ENCODE peak calls at places on chromosomes 1 and 21, in nine cellular contexts. I is PC-3; O is CD4-positive, alpha-beta T cell; H is OCI-LY7; W is neural crest cell; B is H9; J is body of pancreas; Z is HL-60; T is fibroblast of mammary gland. M is an unnamed sample.

GRCh38 chr1:56516539-56517252 is 62.7 kb downstream of the PLPP3 start:
- DNase-seq in B (peak; percentile 60), T (peak; percentile 72), I (peak; percentile 89), W (no peak), Z (peak; percentile 54), J (peak; percentile 66), O (no peak), H (peak; percentile 38), M (no peak)

GRCh38 chr1:223227486-223228196 is 84.6 kb upstream of the TLR5 start:
- DNase-seq in H (no peak), T (no peak), W (no peak), O (no peak), I (no peak), B (peak; percentile 8), Z (no peak), J (no peak), M (no peak)

GRCh38 chr1:59750612-59751395 is 63.9 kb upstream of the HOOK1 start:
- DNase-seq in W (no peak), T (peak; percentile 97), H (no peak), I (peak; percentile 80), O (no peak), J (no peak), Z (no peak), B (no peak), M (no peak)

GRCh38 chr21:29164330-29164942 is 34.0 kb downstream of the MAP3K7CL start:
- DNase-seq in O (no peak), B (no peak), J (no peak), W (no peak), H (peak; percentile 16), I (peak; percentile 86), Z (peak; percentile 53), T (peak; percentile 92), M (no peak)

GRCh38 chr1:160575112-160575664 is 4.1 kb downstream of the CD84 start:
- DNase-seq in Z (peak; percentile 82), W (no peak), T (no peak), J (no peak), B (no peak), O (no peak), I (no peak), H (peak; percentile 31), M (no peak)

GRCh38 chr1:203860396-203860951 is 925 bp upstream of the SNRPE start:
- DNase-seq in I (peak; percentile 93), W (no peak), J (peak; percentile 52), Z (no peak), B (peak; percentile 34), H (no peak), T (peak; percentile 54), O (no peak), M (no peak)

GRCh38 chr1:238409191-238409846 is 518.6 kb upstream of the ZP4 start:
- DNase-seq in T (peak; percentile 93), I (peak; percentile 54), H (no peak), W (no peak), O (no peak), B (no peak), J (no peak), Z (no peak), M (no peak)

GRCh38 chr1:186046437-186047233 is 312.4 kb downstream of the HMCN1 start:
- DNase-seq in B (no peak), T (no peak), Z (no peak), W (no peak), I (no peak), H (no peak), O (no peak), J (no peak), M (no peak)

GRCh38 chr21:38798481-38798882 is 7.2 kb upstream of the ETS2 start:
- DNase-seq in O (no peak), H (no peak), T (no peak), J (peak; percentile 30), B (peak; percentile 57), Z (no peak), W (no peak), I (peak; percentile 96), M (no peak)

GRCh38 chr21:36917487-36918158 is 48.8 kb downstream of the HLCS start:
- DNase-seq in J (peak; percentile 68), W (no peak), H (no peak), T (peak; percentile 59), O (no peak), B (peak; percentile 61), I (peak; percentile 87), Z (no peak), M (no peak)

GRCh38 chr21:45026833-45027232 is 47.5 kb upstream of the ADARB1 start:
- DNase-seq in T (no peak), J (no peak), H (no peak), I (no peak), B (no peak), Z (no peak), O (no peak), W (no peak), M (no peak)

GRCh38 chr1:179314928-179315327 is 21.3 kb downstream of the SOAT1 start:
- DNase-seq in I (no peak), W (no peak), J (no peak), Z (no peak), O (no peak), H (no peak), T (no peak), B (no peak), M (no peak)

GRCh38 chr1:174753131-174753530 is 246.6 kb upstream of the CACYBP start:
- DNase-seq in O (no peak), J (no peak), Z (no peak), B (no peak), H (no peak), I (no peak), W (no peak), T (no peak), M (no peak)

GRCh38 chr1:96721053-96721381 is 567 bp upstream of the PTBP2 start:
- DNase-seq in B (no peak), I (peak; percentile 23), W (no peak), J (no peak), H (peak; percentile 42), Z (no peak), O (no peak), T (no peak), M (no peak)

GRCh38 chr1:213852107-213852506 is 135.7 kb upstream of the PROX1 start:
- DNase-seq in J (no peak), B (no peak), I (no peak), T (no peak), H (no peak), W (no peak), O (no peak), Z (no peak), M (no peak)

GRCh38 chr1:145995148-145995851 is 1.1 kb downstream of the TXNIP start:
- DNase-seq in B (no peak), H (no peak), T (no peak), I (no peak), J (no peak), O (no peak), Z (no peak), W (no peak), M (no peak)

GRCh38 chr1:109777980-109778625 is 14.4 kb upstream of the EPS8L3 start:
- DNase-seq in O (no peak), H (no peak), I (no peak), J (peak; percentile 16), T (no peak), W (no peak), Z (no peak), B (no peak), M (no peak)

GRCh38 chr1:58290685-58291372 is 255.7 kb downstream of the OMA1 start:
- DNase-seq in O (no peak), B (peak; percentile 69), J (no peak), W (peak; percentile 62), I (no peak), H (no peak), Z (no peak), T (peak; percentile 15), M (no peak)

GRCh38 chr1:247228133-247228532 is 27.7 kb upstream of the VN1R5 start:
- DNase-seq in I (no peak), W (no peak), J (no peak), B (no peak), O (no peak), Z (no peak), H (no peak), T (peak; percentile 35), M (no peak)
- TF ChIP-seq CTCF in I (no peak), W (no peak), J (no peak), B (peak; percentile 20), O (no peak), Z (no peak), H (peak; percentile 15), T (no peak), M (no peak)

DNA sequence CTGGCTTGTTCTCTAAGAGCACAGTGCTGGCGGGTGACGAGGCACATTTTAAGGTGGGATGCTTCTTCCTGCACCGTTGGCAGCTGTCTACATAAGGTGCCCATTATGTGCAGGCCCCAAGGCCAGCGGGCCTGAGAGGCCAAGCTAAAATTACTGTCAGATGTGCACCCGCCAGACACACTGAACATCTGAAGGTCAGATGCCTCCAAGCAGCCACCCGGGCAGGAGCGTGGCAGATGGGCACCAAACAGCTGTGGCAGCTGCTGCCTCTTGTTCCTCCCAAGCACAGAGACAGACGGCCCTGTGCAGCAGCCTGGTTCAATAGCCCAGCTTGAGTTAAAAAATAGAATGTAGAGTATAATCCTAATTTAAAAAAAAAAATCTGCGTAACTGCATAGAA is 211.9 kb upstream of the EDN2 start:
- DNase-seq in W (no peak), H (no peak), I (no peak), T (no peak), B (no peak), Z (no peak), J (no peak), O (no peak), M (no peak)
- TF ChIP-seq CTCF in W (no peak), H (no peak), I (no peak), T (no peak), B (no peak), Z (no peak), J (no peak), O (no peak), M (no peak)

GRCh38 chr1:12053752-12054548 is 9.2 kb upstream of the TNFRSF8 start:
- DNase-seq in J (no peak), W (no peak), T (no peak), B (no peak), H (no peak), I (no peak), O (no peak), Z (no peak), M (no peak)

GRCh38 chr1:12052008-12052573 is 11.0 kb upstream of the TNFRSF8 start:
- DNase-seq in H (no peak), W (no peak), B (peak; percentile 50), T (peak; percentile 88), Z (peak; percentile 28), O (no peak), I (peak; percentile 80), J (peak; percentile 36), M (no peak)

GRCh38 chr1:12055259-12055658 is 7.8 kb upstream of the TNFRSF8 start:
- DNase-seq in J (no peak), O (no peak), H (no peak), T (no peak), B (no peak), I (no peak), W (no peak), Z (no peak), M (no peak)

GRCh38 chr1:12051361-12051760 is 11.7 kb upstream of the TNFRSF8 start:
- DNase-seq in W (no peak), O (no peak), T (no peak), I (no peak), Z (no peak), J (no peak), H (no peak), B (no peak), M (no peak)

GRCh38 chr1:12052997-12053686 is 10.0 kb upstream of the TNFRSF8 start:
- DNase-seq in Z (no peak), O (no peak), T (no peak), J (no peak), W (no peak), H (no peak), B (no peak), I (no peak), M (no peak)
- TF ChIP-seq CTCF in Z (no peak), O (no peak), T (no peak), J (no peak), W (no peak), H (no peak), B (peak; percentile 45), I (no peak), M (no peak)

GRCh38 chr21:41133896-41134522 is 34.0 kb upstream of the BACE2 start:
- DNase-seq in W (no peak), I (peak; percentile 53), Z (no peak), B (no peak), O (no peak), H (peak; percentile 36), T (peak; percentile 59), J (no peak), M (no peak)
- TF ChIP-seq CTCF in W (peak; percentile 67), I (peak; percentile 78), Z (peak; percentile 41), B (peak; percentile 73), O (no peak), H (peak; percentile 81), T (peak; percentile 63), J (peak; percentile 32), M (no peak)